ENCODE peak calls at places on chromosomes 16 and 17, in four cellular contexts. N is Calu3, S is progenitor cell of endocrine pancreas, Q is endothelial cell. L is an unnamed sample.

GRCh38 chr17:35930211-35931065 is at the start of gene RDM1:
- DNase-seq in Q (peak), S (peak), N (peak), L (peak)

GRCh38 chr17:40097931-40098845 is 2.2 kb downstream of the NR1D1 start:
- DNase-seq in S (no peak), Q (no peak), N (peak), L (no peak)

GRCh38 chr16:2924901-2925820 is 13.4 kb downstream of the FLYWCH1 start:
- DNase-seq in S (no peak), N (no peak), Q (peak), L (no peak)

GRCh38 chr16:2755158-2755557 is 2.7 kb downstream of the SRRM2 start:
- DNase-seq in N (no peak), S (no peak), Q (no peak), L (no peak)

GRCh38 chr16:11045846-11046245 is 101.5 kb downstream of the CLEC16A start:
- DNase-seq in S (no peak), N (no peak), Q (no peak), L (no peak)

GRCh38 chr16:23072084-23072599 is 77.1 kb downstream of the USP31 start:
- DNase-seq in Q (no peak), N (peak), S (no peak), L (no peak)

GRCh38 chr17:3890893-3891219 is 2.0 kb downstream of the CAMKK1 start:
- DNase-seq in S (no peak), Q (no peak), N (no peak), L (no peak)

GRCh38 chr17:67746704-67747571 is 29.2 kb downstream of the NOL11 start:
- DNase-seq in S (no peak), Q (no peak), N (no peak), L (no peak)

GRCh38 chr16:81237282-81237681 is 1.2 kb upstream of the BCO1 start:
- DNase-seq in N (no peak), Q (no peak), S (no peak), L (no peak)

GRCh38 chr16:5488581-5488980 is 391.0 kb upstream of the EEF2KMT start:
- DNase-seq in N (no peak), Q (no peak), S (no peak), L (no peak)

GRCh38 chr16:87499189-87499486 is 6.3 kb upstream of the ZCCHC14 start:
- DNase-seq in N (no peak), S (no peak), Q (no peak), L (no peak)

GRCh38 chr17:4511199-4511932 is 12.7 kb downstream of the SPNS2 start:
- DNase-seq in Q (no peak), S (no peak), N (no peak), L (no peak)

GRCh38 chr16:80231888-80232287 is 308.9 kb upstream of the DYNLRB2 start:
- DNase-seq in S (no peak), Q (no peak), N (no peak), L (no peak)

GRCh38 chr16:67884684-67885083 is at the start of gene NRN1L:
- DNase-seq in S (peak), Q (peak), N (no peak), L (peak)

GRCh38 chr16:46607529-46607928 is 13.7 kb downstream of the SHCBP1 start:
- DNase-seq in Q (no peak), N (no peak), S (no peak), L (no peak)

GRCh38 chr16:80437707-80438106 is 103.1 kb upstream of the DYNLRB2 start:
- DNase-seq in N (no peak), Q (peak), S (no peak), L (no peak)

GRCh38 chr16:48317614-48318013 is 67.6 kb downstream of the SIAH1 start:
- DNase-seq in Q (no peak), N (peak), S (no peak), L (no peak)

GRCh38 chr17:58335061-58335731 is 6.6 kb upstream of the TSPOAP1 start:
- DNase-seq in Q (no peak), S (no peak), N (no peak), L (no peak)

GRCh38 chr16:10577305-10578202 is 2.8 kb downstream of the EMP2 start:
- DNase-seq in S (no peak), Q (no peak), N (peak), L (no peak)

GRCh38 chr17:57396515-57396921 is 140.2 kb downstream of the MSI2 start:
- DNase-seq in Q (no peak), S (no peak), N (no peak), L (no peak)

GRCh38 chr16:84484579-84485254 is 19.7 kb downstream of the MEAK7 start:
- DNase-seq in S (peak), Q (peak), N (peak), L (peak)

GRCh38 chr16:85616608-85617311 is 3.6 kb downstream of the GSE1 start:
- DNase-seq in Q (no peak), S (no peak), N (no peak), L (no peak)

GRCh38 chr17:39921323-39921722 is 2.9 kb upstream of the GSDMB start:
- DNase-seq in N (peak), S (no peak), Q (no peak), L (no peak)

GRCh38 chr16:16148755-16149154 is 74.5 kb downstream of the ABCC6 start:
- DNase-seq in S (no peak), N (no peak), Q (no peak), L (no peak)

GRCh38 chr17:82800885-82801284 is 38.9 kb downstream of the ZNF750 start:
- DNase-seq in Q (no peak), S (no peak), N (no peak), L (no peak)

GRCh38 chr17:32503251-32504165 is 16.7 kb downstream of the CDK5R1 start:
- DNase-seq in S (no peak), Q (no peak), N (no peak), L (no peak)

GRCh38 chr16:64153718-64154117 is 968.1 kb downstream of the CDH11 start:
- DNase-seq in Q (no peak), S (no peak), N (no peak), L (no peak)

GRCh38 chr17:74756891-74757290 is 8.5 kb downstream of the NHERF1 start:
- DNase-seq in Q (no peak), S (no peak), N (no peak), L (no peak)

GRCh38 chr17:72702998-72703397 is 389.5 kb downstream of the SLC39A11 start:
- DNase-seq in N (no peak), Q (no peak), S (no peak), L (no peak)

GRCh38 chr17:41651625-41652460 is 27.5 kb upstream of the KRT17 start:
- DNase-seq in Q (no peak), S (no peak), N (peak), L (no peak)

GRCh38 chr17:76841776-76842405 is 26.3 kb upstream of the MGAT5B start:
- DNase-seq in Q (no peak), S (no peak), N (no peak), L (no peak)

GRCh38 chr17:81282141-81282540 is 13.0 kb downstream of the SLC38A10 start:
- DNase-seq in N (no peak), S (no peak), Q (no peak), L (no peak)

GRCh38 chr17:78896834-78897638 is 6.0 kb downstream of the CEP295NL start:
- DNase-seq in N (no peak), S (no peak), Q (no peak), L (no peak)

GRCh38 chr16:25868041-25868600 is 176.4 kb downstream of the HS3ST4 start:
- DNase-seq in S (no peak), N (no peak), Q (no peak), L (no peak)

DNA sequence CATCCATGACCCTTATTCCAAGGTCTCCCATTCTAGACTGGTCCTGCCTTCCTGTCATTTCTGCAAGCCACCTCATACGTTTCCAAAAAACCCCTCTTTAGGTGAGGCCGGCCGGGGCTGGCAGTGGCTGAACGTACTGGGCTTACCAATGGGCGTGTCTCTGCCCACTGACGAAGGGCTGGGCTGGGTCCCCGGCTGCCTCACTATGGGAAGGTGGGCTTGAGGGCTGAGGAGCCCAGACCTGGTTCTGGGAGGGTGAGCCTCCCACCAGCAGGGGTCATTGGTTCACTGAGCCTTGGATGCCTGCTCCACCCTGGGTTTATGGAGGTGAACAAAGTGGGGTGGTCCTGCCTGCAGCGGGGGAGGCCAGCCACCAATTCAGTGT is 19.9 kb downstream of the KDM8 start:
- DNase-seq in S (no peak), Q (no peak), N (no peak), L (no peak)
- TF ChIP-seq CTCF in S (peak), Q (peak), N (no peak), L (no peak)

GRCh38 chr17:31286587-31286986 is 10.5 kb downstream of the OMG start:
- DNase-seq in S (no peak), Q (no peak), N (no peak), L (no peak)
- TF ChIP-seq CTCF in S (peak), Q (no peak), N (no peak), L (no peak)

GRCh38 chr16:53456625-53457024 is 22.4 kb downstream of the RBL2 start:
- DNase-seq in N (no peak), S (no peak), Q (no peak), L (no peak)

GRCh38 chr16:53458623-53459022 is 24.4 kb downstream of the RBL2 start:
- DNase-seq in Q (no peak), N (no peak), S (no peak), L (no peak)

GRCh38 chr16:53457670-53458069 is 23.4 kb downstream of the RBL2 start:
- DNase-seq in N (no peak), Q (no peak), S (no peak), L (no peak)
- TF ChIP-seq CTCF in N (no peak), Q (no peak), S (no peak), L (no peak)

GRCh38 chr17:65400701-65401100 is 160.7 kb downstream of the AXIN2 start:
- DNase-seq in N (no peak), S (no peak), Q (no peak), L (no peak)
- TF ChIP-seq CTCF in N (no peak), S (no peak), Q (no peak), L (no peak)

GRCh38 chr16:57299719-57300386 is 15.4 kb upstream of the PLLP start:
- DNase-seq in S (peak), N (peak), Q (peak), L (peak)

GRCh38 chr16:57301126-57301817 is 16.8 kb upstream of the PLLP start:
- DNase-seq in N (no peak), Q (no peak), S (no peak), L (no peak)

GRCh38 chr16:57297856-57298255 is 13.4 kb upstream of the PLLP start:
- DNase-seq in N (no peak), Q (no peak), S (no peak), L (no peak)

GRCh38 chr16:57300387-57301125 is 16.1 kb upstream of the PLLP start:
- DNase-seq in Q (peak), S (peak), N (peak), L (peak)

GRCh38 chr16:57299009-57299718 is 14.7 kb upstream of the PLLP start:
- DNase-seq in S (no peak), N (peak), Q (no peak), L (peak)
- TF ChIP-seq CTCF in S (no peak), N (no peak), Q (no peak), L (no peak)

DNA sequence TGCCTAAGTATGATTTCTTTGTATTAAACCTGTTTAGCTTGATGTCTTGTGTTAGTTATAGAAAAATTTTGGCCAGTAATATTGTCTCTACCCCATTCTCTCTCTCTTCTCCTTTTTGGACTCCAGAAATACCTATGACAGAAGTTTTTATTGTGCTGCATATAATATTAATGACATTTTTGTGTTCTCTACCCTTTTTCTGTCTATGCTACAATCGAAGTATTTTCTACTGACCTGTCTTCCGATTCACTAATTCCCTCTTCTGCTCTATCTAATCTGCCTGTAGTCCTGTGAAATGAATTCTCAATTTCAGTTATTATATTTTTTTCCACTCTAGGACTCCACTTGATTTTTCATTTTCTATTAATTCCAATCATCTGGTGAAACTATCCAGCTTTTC is 26.0 kb upstream of the TMEM92 start:
- DNase-seq in N (no peak), S (no peak), Q (no peak), L (no peak)
- TF ChIP-seq CTCF in N (no peak), S (no peak), Q (no peak), L (no peak)